ENCODE peak calls at places on chromosomes 3 and 15, in four cellular contexts. H, Z, O and F are unnamed samples.

GRCh38 chr3:49534581-49535495 is 19.4 kb upstream of the BSN start:
- DNase-seq in H (no peak), Z (no peak), O (peak; percentile 56), F (no peak)

GRCh38 chr15:63501256-63502089 is 2.9 kb upstream of the USP3 start:
- DNase-seq in H (peak; percentile 98), Z (peak; percentile 92), O (no peak), F (peak; percentile 86)

GRCh38 chr3:24607281-24607680 is 112.6 kb upstream of the THRB start:
- DNase-seq in H (no peak), Z (no peak), O (no peak), F (no peak)

GRCh38 chr3:183159319-183159718 is 3.2 kb downstream of the LAMP3 start:
- DNase-seq in H (no peak), Z (no peak), O (no peak), F (no peak)

GRCh38 chr3:43748179-43748578 is 57.4 kb downstream of the ABHD5 start:
- DNase-seq in H (peak; percentile 40), Z (peak; percentile 47), O (no peak), F (peak; percentile 30)

GRCh38 chr3:10867384-10867783 is 51.4 kb downstream of the SLC6A11 start:
- DNase-seq in H (peak; percentile 13), Z (peak; percentile 10), O (peak; percentile 46), F (peak; percentile 37)

GRCh38 chr3:188446791-188447190 is 292.8 kb downstream of the LPP start:
- DNase-seq in H (no peak), Z (no peak), O (no peak), F (no peak)

GRCh38 chr3:126749931-126750759 is 46.1 kb downstream of the CHCHD6 start:
- DNase-seq in H (no peak), Z (no peak), O (no peak), F (no peak)

GRCh38 chr3:13408890-13409289 is 11.2 kb downstream of the NUP210 start:
- DNase-seq in H (no peak), Z (no peak), O (no peak), F (no peak)

GRCh38 chr3:24254649-24255048 is 240.0 kb downstream of the THRB start:
- DNase-seq in H (peak; percentile 56), Z (peak; percentile 71), O (no peak), F (peak; percentile 30)

GRCh38 chr3:17775073-17775472 is 32.6 kb upstream of the TBC1D5 start:
- DNase-seq in H (no peak), Z (no peak), O (no peak), F (no peak)

GRCh38 chr15:88617031-88617722 is 4.0 kb upstream of the AEN start:
- DNase-seq in H (no peak), Z (no peak), O (no peak), F (no peak)

GRCh38 chr3:182796310-182796709 is 3.0 kb downstream of the ATP11B start:
- DNase-seq in H (no peak), Z (no peak), O (no peak), F (no peak)

GRCh38 chr3:124834723-124835718 is 52.1 kb downstream of the ITGB5 start:
- DNase-seq in H (peak; percentile 83), Z (peak; percentile 95), O (no peak), F (peak; percentile 68)

GRCh38 chr3:116444819-116445290 is 432 bp downstream of the LSAMP start:
- DNase-seq in H (no peak), Z (no peak), O (peak; percentile 20), F (no peak)

GRCh38 chr3:184523825-184524615 is 37.6 kb upstream of the EPHB3 start:
- DNase-seq in H (peak; percentile 65), Z (peak; percentile 65), O (no peak), F (peak; percentile 88)

GRCh38 chr3:54608041-54608440 is 319.8 kb downstream of the LRTM1 start:
- DNase-seq in H (no peak), Z (no peak), O (no peak), F (no peak)

GRCh38 chr3:7271631-7272030 is 410.7 kb downstream of the GRM7 start:
- DNase-seq in H (no peak), Z (no peak), O (no peak), F (no peak)

GRCh38 chr3:172698650-172699049 is 12.2 kb downstream of the NCEH1 start:
- DNase-seq in H (no peak), Z (no peak), O (no peak), F (no peak)

GRCh38 chr3:114706591-114707224 is 412.9 kb downstream of the TIGIT start:
- DNase-seq in H (peak; percentile 11), Z (peak; percentile 47), O (no peak), F (peak; percentile 96)
- TF ChIP-seq CTCF in H (no peak), Z (no peak), O (no peak), F (no peak)

GRCh38 chr3:47588587-47588986 is 9.9 kb upstream of the CSPG5 start:
- DNase-seq in H (no peak), Z (no peak), O (no peak), F (no peak)
- TF ChIP-seq CTCF in H (no peak), Z (no peak), O (no peak), F (no peak)

DNA sequence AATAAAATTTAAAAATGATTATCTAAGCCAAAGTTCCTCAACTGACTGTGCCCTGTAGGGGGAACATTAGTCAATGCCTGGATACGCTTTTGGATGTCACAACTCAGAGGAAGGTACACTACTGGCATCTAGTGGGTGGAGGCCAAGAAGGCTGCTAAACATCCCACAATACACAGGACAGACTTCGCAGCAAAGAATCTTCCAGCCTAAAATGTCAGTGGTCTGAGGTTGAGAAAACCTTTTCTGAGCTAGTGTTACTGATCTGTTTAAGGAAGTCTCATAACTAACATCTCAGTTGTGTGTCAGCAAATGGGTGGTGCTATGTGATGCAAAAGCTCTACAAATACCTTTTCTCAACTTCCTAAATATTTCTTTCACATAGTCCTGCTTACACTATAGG is 20.9 kb upstream of the LDHAL6B start:
- DNase-seq in H (no peak), Z (peak; percentile 41), O (no peak), F (no peak)
- TF ChIP-seq CTCF in H (no peak), Z (peak; percentile 42), O (no peak), F (peak; percentile 17)

GRCh38 chr3:58379351-58380073 is 46.8 kb downstream of the PXK start:
- DNase-seq in H (no peak), Z (no peak), O (no peak), F (no peak)

GRCh38 chr3:58377168-58377567 is 44.5 kb downstream of the PXK start:
- DNase-seq in H (no peak), Z (no peak), O (no peak), F (no peak)

GRCh38 chr3:58375209-58375608 is 42.5 kb downstream of the PXK start:
- DNase-seq in H (no peak), Z (peak; percentile 19), O (no peak), F (no peak)

GRCh38 chr3:58383476-58383875 is 50.2 kb downstream of the PDHB start:
- DNase-seq in H (peak; percentile 58), Z (peak; percentile 32), O (no peak), F (peak; percentile 30)

GRCh38 chr3:58377750-58378149 is 45.1 kb downstream of the PXK start:
- DNase-seq in H (no peak), Z (no peak), O (no peak), F (no peak)
- TF ChIP-seq CTCF in H (no peak), Z (no peak), O (no peak), F (no peak)

DNA sequence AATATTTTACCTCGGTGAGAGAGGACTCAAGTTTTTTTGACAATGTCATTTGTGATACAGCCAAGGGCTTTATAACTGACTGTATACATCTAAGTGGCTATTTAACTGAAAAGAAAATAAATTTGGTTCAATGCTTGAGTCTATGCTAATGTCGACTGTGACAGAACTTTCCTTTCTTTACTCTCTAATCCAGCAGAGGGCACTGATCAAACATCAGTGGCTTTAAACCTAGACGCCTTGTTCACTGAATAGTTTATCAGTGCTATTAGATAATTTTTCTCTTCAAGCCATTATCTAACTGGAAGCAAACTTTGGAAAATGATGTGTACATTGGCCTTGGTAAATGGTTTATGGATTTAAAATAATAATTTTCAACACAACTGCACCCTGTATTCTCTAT is 285.1 kb downstream of the CHL1 start:
- DNase-seq in H (peak; percentile 3), Z (peak; percentile 11), O (no peak), F (peak; percentile 25)
- TF ChIP-seq CTCF in H (no peak), Z (no peak), O (no peak), F (peak; percentile 48)

DNA sequence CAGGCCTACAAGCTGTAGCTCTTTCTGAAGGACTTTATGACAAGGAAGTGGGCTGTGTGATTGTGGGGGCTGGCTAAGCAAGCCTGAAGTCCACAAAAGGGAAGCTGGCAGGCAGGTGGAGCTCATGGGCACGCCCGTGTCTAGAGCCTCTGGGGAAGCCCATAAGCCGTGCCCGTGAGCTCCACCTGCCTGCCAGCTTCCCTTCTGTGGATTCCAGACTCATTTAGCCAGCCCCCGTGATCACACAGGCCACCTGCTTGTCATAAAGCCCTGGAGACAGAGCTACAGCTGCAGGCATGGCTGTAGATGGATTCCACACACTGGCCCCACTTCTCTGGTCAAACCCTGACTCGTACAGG is 15.2 kb downstream of the EFCC1 start:
- DNase-seq in H (no peak), Z (no peak), O (no peak), F (peak; percentile 50)
- TF ChIP-seq CTCF in H (no peak), Z (no peak), O (no peak), F (peak; percentile 21)